ENCODE peak calls at places on chromosomes 13 and 19, in five cellular contexts. One of them, this sample, is unnamed.

GRCh38 chr19:51462276-51462675 is 4.0 kb upstream of the SIGLEC8 start:
- DNase-seq in AG04450: no peak
- DNase-seq in trophoblast cell: no peak
- DNase-seq in fibroblast of lung: no peak
- DNase-seq in T-helper 2 cell: no peak
- DNase-seq in this sample: no peak

GRCh38 chr13:80463673-80464352 is 122.9 kb upstream of the SPRY2 start:
- DNase-seq in AG04450: no peak
- DNase-seq in trophoblast cell: no peak
- DNase-seq in T-helper 2 cell: no peak
- DNase-seq in fibroblast of lung: peak
- DNase-seq in this sample: no peak

GRCh38 chr13:98315466-98315865 is 138.4 kb upstream of the RNF113B start:
- DNase-seq in AG04450: no peak
- DNase-seq in fibroblast of lung: no peak
- DNase-seq in T-helper 2 cell: no peak
- DNase-seq in trophoblast cell: no peak
- DNase-seq in this sample: no peak

GRCh38 chr13:40789275-40790231 is at the start of gene SLC25A15:
- DNase-seq in trophoblast cell: peak
- DNase-seq in T-helper 2 cell: peak
- DNase-seq in fibroblast of lung: peak
- DNase-seq in AG04450: peak
- DNase-seq in this sample: peak

GRCh38 chr19:1172353-1173159 is 1.5 kb downstream of the SBNO2 start:
- DNase-seq in fibroblast of lung: peak
- DNase-seq in T-helper 2 cell: no peak
- DNase-seq in trophoblast cell: peak
- DNase-seq in AG04450: no peak
- DNase-seq in this sample: peak

GRCh38 chr13:101475536-101475935 is 23.1 kb downstream of the ITGBL1 start:
- DNase-seq in fibroblast of lung: no peak
- DNase-seq in trophoblast cell: no peak
- DNase-seq in T-helper 2 cell: no peak
- DNase-seq in AG04450: no peak
- DNase-seq in this sample: no peak

GRCh38 chr13:47474845-47475244 is 526.2 kb downstream of the SUCLA2 start:
- DNase-seq in trophoblast cell: no peak
- DNase-seq in fibroblast of lung: no peak
- DNase-seq in T-helper 2 cell: no peak
- DNase-seq in AG04450: no peak
- DNase-seq in this sample: no peak

GRCh38 chr13:93355094-93355493 is 128.5 kb downstream of the GPC6 start:
- DNase-seq in fibroblast of lung: no peak
- DNase-seq in AG04450: no peak
- DNase-seq in T-helper 2 cell: no peak
- DNase-seq in trophoblast cell: no peak
- DNase-seq in this sample: no peak

GRCh38 chr19:16202320-16203255 is 4.9 kb downstream of the AP1M1 start:
- DNase-seq in T-helper 2 cell: no peak
- DNase-seq in AG04450: no peak
- DNase-seq in trophoblast cell: no peak
- DNase-seq in fibroblast of lung: no peak
- DNase-seq in this sample: peak

GRCh38 chr13:50700664-50701266 is 142.7 kb downstream of the DLEU7 start:
- DNase-seq in AG04450: no peak
- DNase-seq in fibroblast of lung: no peak
- DNase-seq in trophoblast cell: no peak
- DNase-seq in T-helper 2 cell: no peak
- DNase-seq in this sample: no peak

GRCh38 chr19:4922530-4923378 is 13.5 kb downstream of the UHRF1 start:
- DNase-seq in T-helper 2 cell: no peak
- DNase-seq in AG04450: no peak
- DNase-seq in fibroblast of lung: no peak
- DNase-seq in trophoblast cell: no peak
- DNase-seq in this sample: no peak

GRCh38 chr13:36841411-36841810 is 22.4 kb downstream of the RFXAP start:
- DNase-seq in AG04450: no peak
- DNase-seq in trophoblast cell: no peak
- DNase-seq in T-helper 2 cell: no peak
- DNase-seq in fibroblast of lung: peak
- DNase-seq in this sample: no peak

GRCh38 chr19:6060600-6061391 is 49.5 kb downstream of the RFX2 start:
- DNase-seq in T-helper 2 cell: peak
- DNase-seq in fibroblast of lung: no peak
- DNase-seq in trophoblast cell: peak
- DNase-seq in AG04450: no peak
- DNase-seq in this sample: peak

GRCh38 chr19:47723573-47723923 is 10.3 kb downstream of the EHD2 start:
- DNase-seq in T-helper 2 cell: no peak
- DNase-seq in fibroblast of lung: peak
- DNase-seq in AG04450: no peak
- DNase-seq in trophoblast cell: no peak
- DNase-seq in this sample: peak

GRCh38 chr13:29844441-29844840 is 6.0 kb downstream of the UBL3 start:
- DNase-seq in trophoblast cell: no peak
- DNase-seq in T-helper 2 cell: no peak
- DNase-seq in AG04450: no peak
- DNase-seq in fibroblast of lung: no peak
- DNase-seq in this sample: no peak

GRCh38 chr19:5466814-5467291 is 11.6 kb downstream of the ZNRF4 start:
- DNase-seq in AG04450: no peak
- DNase-seq in trophoblast cell: no peak
- DNase-seq in fibroblast of lung: no peak
- DNase-seq in T-helper 2 cell: no peak
- DNase-seq in this sample: no peak

GRCh38 chr19:50567052-50567841 is 988 bp downstream of the LRRC4B start:
- DNase-seq in AG04450: no peak
- DNase-seq in fibroblast of lung: no peak
- DNase-seq in trophoblast cell: no peak
- DNase-seq in T-helper 2 cell: no peak
- DNase-seq in this sample: no peak

GRCh38 chr19:17001603-17002183 is 24.9 kb downstream of the CPAMD8 start:
- DNase-seq in fibroblast of lung: no peak
- DNase-seq in trophoblast cell: no peak
- DNase-seq in T-helper 2 cell: peak
- DNase-seq in AG04450: no peak
- DNase-seq in this sample: no peak

GRCh38 chr19:46717034-46717715 is at the start of gene PRKD2:
- DNase-seq in AG04450: peak
- DNase-seq in T-helper 2 cell: peak
- DNase-seq in trophoblast cell: peak
- DNase-seq in fibroblast of lung: peak
- DNase-seq in this sample: peak

GRCh38 chr13:74708629-74709028 is 574.4 kb upstream of the KLF12 start:
- DNase-seq in fibroblast of lung: no peak
- DNase-seq in trophoblast cell: no peak
- DNase-seq in AG04450: no peak
- DNase-seq in T-helper 2 cell: no peak
- DNase-seq in this sample: no peak

GRCh38 chr19:28333909-28334308 is 879.0 kb downstream of the UQCRFS1 start:
- DNase-seq in trophoblast cell: no peak
- DNase-seq in AG04450: no peak
- DNase-seq in T-helper 2 cell: no peak
- DNase-seq in fibroblast of lung: no peak
- DNase-seq in this sample: no peak

GRCh38 chr13:99307648-99308339 is 595 bp upstream of the GPR183 start:
- DNase-seq in trophoblast cell: no peak
- DNase-seq in fibroblast of lung: peak
- DNase-seq in AG04450: no peak
- DNase-seq in T-helper 2 cell: no peak
- DNase-seq in this sample: peak

GRCh38 chr13:50161052-50161451 is 145.8 kb downstream of the KCNRG start:
- DNase-seq in AG04450: no peak
- DNase-seq in fibroblast of lung: peak
- DNase-seq in trophoblast cell: no peak
- DNase-seq in T-helper 2 cell: no peak
- DNase-seq in this sample: no peak

GRCh38 chr19:37077615-37077928 is 661 bp upstream of the ZNF420 start:
- DNase-seq in trophoblast cell: no peak
- DNase-seq in fibroblast of lung: peak
- DNase-seq in T-helper 2 cell: no peak
- DNase-seq in AG04450: no peak
- DNase-seq in this sample: no peak

GRCh38 chr19:51546650-51547396 is 15.4 kb upstream of the SIGLEC6 start:
- DNase-seq in T-helper 2 cell: no peak
- DNase-seq in trophoblast cell: no peak
- DNase-seq in AG04450: no peak
- DNase-seq in fibroblast of lung: no peak
- DNase-seq in this sample: no peak

GRCh38 chr13:113159701-113160100 is 1.3 kb downstream of the PROZ start:
- DNase-seq in trophoblast cell: no peak
- DNase-seq in T-helper 2 cell: no peak
- DNase-seq in AG04450: no peak
- DNase-seq in fibroblast of lung: no peak
- DNase-seq in this sample: no peak

GRCh38 chr13:74131206-74131605 is 3.0 kb downstream of the KLF12 start:
- DNase-seq in fibroblast of lung: peak
- DNase-seq in T-helper 2 cell: no peak
- DNase-seq in AG04450: no peak
- DNase-seq in trophoblast cell: no peak
- DNase-seq in this sample: no peak

GRCh38 chr13:79936368-79937136 is 404.4 kb downstream of the SPRY2 start:
- DNase-seq in T-helper 2 cell: no peak
- DNase-seq in trophoblast cell: peak
- DNase-seq in AG04450: peak
- DNase-seq in fibroblast of lung: peak
- DNase-seq in this sample: peak

GRCh38 chr13:99813346-99814095 is 158.0 kb downstream of the ZIC5 start:
- DNase-seq in T-helper 2 cell: no peak
- DNase-seq in fibroblast of lung: no peak
- DNase-seq in trophoblast cell: no peak
- DNase-seq in AG04450: no peak
- DNase-seq in this sample: no peak

This sample was measured in tibial artery.